ENCODE peak calls at places on chromosomes 4 and X, in ten cellular contexts. A, Y, B, F, O, E, G, V, N and X are unnamed samples.

GRCh38 chrX:75781618-75782017 is 3.4 kb downstream of the MAGEE2 start:
- DNase-seq in Y (no peak), G (no peak), O (no peak), V (no peak), B (no peak), A (peak), N (no peak), E (no peak), F (no peak), X (no peak)

GRCh38 chrX:122816288-122816687 is 367.8 kb upstream of the GRIA3 start:
- DNase-seq in G (no peak), B (no peak), F (no peak), N (no peak), V (peak), E (no peak), A (no peak), O (no peak), Y (no peak), X (no peak)

GRCh38 chr4:108331905-108332632 is 163.3 kb upstream of the LEF1 start:
- DNase-seq in G (no peak), B (no peak), O (no peak), Y (no peak), V (no peak), F (no peak), E (no peak), N (no peak), A (no peak), X (no peak)

GRCh38 chrX:39762266-39762841 is 335.4 kb downstream of the BCOR start:
- DNase-seq in Y (no peak), B (no peak), V (no peak), N (peak), F (no peak), O (peak), E (no peak), A (no peak), G (no peak), X (no peak)

GRCh38 chrX:48468247-48468671 is 1.8 kb downstream of the SLC38A5 start:
- DNase-seq in G (no peak), B (no peak), E (peak), F (no peak), Y (peak), O (no peak), N (no peak), A (no peak), V (peak), X (no peak)

GRCh38 chr4:92255920-92256244 is 47.9 kb upstream of the GRID2 start:
- DNase-seq in Y (no peak), N (no peak), O (no peak), F (no peak), G (no peak), A (no peak), V (no peak), B (no peak), E (no peak), X (no peak)

GRCh38 chrX:17361620-17362019 is 13.4 kb upstream of the NHS start:
- DNase-seq in F (no peak), V (no peak), O (no peak), E (no peak), B (no peak), N (peak), G (no peak), Y (no peak), A (no peak), X (no peak)

GRCh38 chr4:95051689-95052026 is 293.9 kb downstream of the BMPR1B start:
- DNase-seq in E (no peak), A (no peak), O (no peak), G (no peak), F (no peak), B (no peak), Y (no peak), V (no peak), N (no peak), X (no peak)

GRCh38 chrX:47577424-47577823 is 4.8 kb upstream of the TIMP1 start:
- DNase-seq in Y (peak), A (no peak), V (no peak), O (no peak), N (no peak), G (no peak), B (no peak), E (no peak), F (no peak), X (peak)

GRCh38 chr4:71938776-71939175 is 93.0 kb upstream of the NPFFR2 start:
- DNase-seq in F (no peak), O (peak), G (no peak), E (no peak), B (no peak), Y (no peak), N (no peak), A (no peak), V (no peak), X (no peak)

GRCh38 chr4:156779774-156780173 is 191.8 kb downstream of the PDGFC start:
- DNase-seq in F (no peak), E (no peak), A (no peak), V (no peak), G (no peak), O (peak), N (peak), B (no peak), Y (peak), X (no peak)